ENCODE peak calls at places on chromosomes 7 and 10, in seven cellular contexts. T is NCI-H345; L is pons; K is NCI-H1105; U is stimulated activated CD8-positive, alpha-beta memory T cell treated with anti-CD3 and anti-CD28 coated beads, Interleukin-7, amount 100 ng/mL, for 4 hours; C is cardiac fibroblast; X is HepG2. W is an unnamed sample.

GRCh38 chr10:72292223-72292691 is 18.5 kb downstream of the DDIT4 start:
- DNase-seq in T (no peak), L (no peak), K (no peak), U (peak; percentile 47), C (peak; percentile 49), X (no peak), W (peak; percentile 75)

GRCh38 chr10:191703-192518 is 56.7 kb downstream of the ZMYND11 start:
- DNase-seq in T (no peak), L (no peak), K (no peak), U (no peak), C (peak; percentile 78), X (peak; percentile 19), W (no peak)

GRCh38 chr10:124665980-124666379 is 78.2 kb downstream of the FAM53B start:
- DNase-seq in T (no peak), L (no peak), K (no peak), U (no peak), C (no peak), X (no peak), W (no peak)

GRCh38 chr10:100020161-100020882 is 10.6 kb upstream of the DNMBP start:
- DNase-seq in T (peak; percentile 84), L (no peak), K (peak; percentile 9), U (no peak), C (no peak), X (peak; percentile 81), W (no peak)

GRCh38 chr7:71752171-71752935 is 620.4 kb downstream of the GALNT17 start:
- DNase-seq in T (no peak), L (no peak), K (peak; percentile 14), U (no peak), C (peak; percentile 11), X (peak; percentile 4), W (no peak)

GRCh38 chr7:157975401-157976372 is 611.9 kb downstream of the PTPRN2 start:
- DNase-seq in T (no peak), L (no peak), K (no peak), U (no peak), C (no peak), X (no peak), W (no peak)

GRCh38 chr7:54664235-54665228 is 94.5 kb downstream of the SEC61G start:
- DNase-seq in T (peak; percentile 70), L (peak; percentile 38), K (peak; percentile 43), U (no peak), C (peak; percentile 39), X (peak; percentile 40), W (no peak)

GRCh38 chr10:74589226-74589673 is 237.2 kb upstream of the KAT6B start:
- DNase-seq in T (peak; percentile 94), L (peak; percentile 93), K (peak; percentile 92), U (peak; percentile 73), C (peak; percentile 99), X (no peak), W (no peak)

GRCh38 chr10:11757820-11758463 is 15.8 kb downstream of the ECHDC3 start:
- DNase-seq in T (peak; percentile 53), L (peak; percentile 81), K (peak; percentile 54), U (peak; percentile 57), C (peak; percentile 90), X (peak; percentile 83), W (peak; percentile 65)

GRCh38 chr10:80700252-80700651 is 162.6 kb downstream of the SH2D4B start:
- DNase-seq in T (no peak), L (no peak), K (no peak), U (no peak), C (no peak), X (no peak), W (no peak)

GRCh38 chr10:51770719-51771118 is 71.3 kb upstream of the CSTF2T start:
- DNase-seq in T (no peak), L (no peak), K (no peak), U (no peak), C (peak; percentile 69), X (peak; percentile 1), W (no peak)

GRCh38 chr10:28715757-28716156 is 38.4 kb downstream of the BAMBI start:
- DNase-seq in T (no peak), L (no peak), K (no peak), U (no peak), C (no peak), X (peak; percentile 23), W (no peak)

GRCh38 chr10:103281753-103282152 is 4.8 kb downstream of the INA start:
- DNase-seq in T (peak; percentile 81), L (no peak), K (peak; percentile 82), U (no peak), C (no peak), X (no peak), W (no peak)

GRCh38 chr10:110181451-110181850 is 26.0 kb upstream of the MXI1 start:
- DNase-seq in T (no peak), L (no peak), K (no peak), U (no peak), C (no peak), X (no peak), W (no peak)

GRCh38 chr7:157522189-157522588 is 185.4 kb downstream of the DNAJB6 start:
- DNase-seq in T (no peak), L (no peak), K (no peak), U (no peak), C (no peak), X (no peak), W (no peak)

GRCh38 chr7:70463332-70463938 is 668.5 kb upstream of the GALNT17 start:
- DNase-seq in T (no peak), L (no peak), K (no peak), U (no peak), C (no peak), X (no peak), W (no peak)

GRCh38 chr7:53426145-53426750 is 390.8 kb downstream of the POM121L12 start:
- DNase-seq in T (no peak), L (no peak), K (no peak), U (no peak), C (no peak), X (no peak), W (no peak)